ENCODE peak calls at places on chromosomes 13 and 19, in six cellular contexts. L is ovary, O is K562, X is vagina, V is uterus, Y is thyroid gland. E is an unnamed sample.

GRCh38 chr19:30670011-30670329 is 297.8 kb downstream of the ZNF536 start:
- DNase-seq in V (peak), O (no peak), Y (no peak), L (peak), X (no peak), E (no peak)

GRCh38 chr13:106310450-106310849 is 225.0 kb downstream of the EFNB2 start:
- DNase-seq in Y (no peak), O (no peak), V (no peak), X (no peak), L (no peak), E (no peak)

GRCh38 chr13:73171926-73172325 is 113.1 kb downstream of the KLF5 start:
- DNase-seq in L (no peak), O (no peak), X (no peak), V (no peak), Y (no peak), E (no peak)

GRCh38 chr13:95552539-95553270 is at the start of gene CLDN10:
- DNase-seq in V (no peak), X (no peak), O (no peak), Y (no peak), L (no peak), E (no peak)

GRCh38 chr13:59790626-59791025 is 373.1 kb downstream of the DIAPH3 start:
- DNase-seq in V (no peak), X (no peak), O (no peak), L (no peak), Y (no peak), E (no peak)

GRCh38 chr13:99967498-99967883 is 4.1 kb downstream of the ZIC5 start:
- DNase-seq in V (no peak), O (no peak), Y (no peak), L (no peak), X (no peak), E (no peak)

GRCh38 chr13:75946746-75947397 is 310.7 kb downstream of the LMO7 start:
- DNase-seq in O (no peak), V (no peak), X (no peak), Y (no peak), L (no peak), E (no peak)

GRCh38 chr13:47159853-47160550 is 263.1 kb upstream of the HTR2A start:
- DNase-seq in Y (no peak), O (no peak), V (no peak), L (no peak), X (no peak), E (no peak)

GRCh38 chr13:21282065-21282464 is 105.6 kb downstream of the MRPL57 start:
- DNase-seq in V (no peak), O (no peak), Y (no peak), X (no peak), L (no peak), E (no peak)

GRCh38 chr13:97567510-97568243 is 133.7 kb downstream of the RAP2A start:
- DNase-seq in O (no peak), Y (peak), V (no peak), L (no peak), X (no peak), E (peak)

GRCh38 chr13:36975172-36975571 is 24.0 kb downstream of the ALG5 start:
- DNase-seq in X (no peak), L (no peak), V (no peak), O (no peak), Y (no peak), E (no peak)

GRCh38 chr13:77860621-77861020 is 58.0 kb downstream of the EDNRB start:
- DNase-seq in L (no peak), O (no peak), X (no peak), V (no peak), Y (no peak), E (no peak)

GRCh38 chr19:48511800-48512503 is at the start of gene LMTK3:
- DNase-seq in L (no peak), V (no peak), X (no peak), Y (no peak), O (peak), E (no peak)

GRCh38 chr19:44072543-44073401 is 813 bp downstream of the ZNF284 start:
- DNase-seq in O (peak), X (no peak), V (no peak), Y (no peak), L (no peak), E (no peak)

GRCh38 chr13:109693213-109693612 is 93.2 kb downstream of the IRS2 start:
- DNase-seq in L (no peak), V (no peak), X (no peak), O (no peak), Y (no peak), E (no peak)

GRCh38 chr19:54156953-54157352 is 2.6 kb downstream of the LENG1 start:
- DNase-seq in V (no peak), X (no peak), O (no peak), L (no peak), Y (no peak), E (no peak)

GRCh38 chr19:11014403-11014911 is 53.6 kb downstream of the SMARCA4 start:
- DNase-seq in X (no peak), O (no peak), L (no peak), V (no peak), Y (no peak), E (no peak)

GRCh38 chr19:37309834-37310575 is 60.9 kb upstream of the ZNF527 start:
- DNase-seq in Y (no peak), L (no peak), O (no peak), V (no peak), X (no peak), E (no peak)

GRCh38 chr13:42615691-42616090 is 41.7 kb downstream of the TNFSF11 start:
- DNase-seq in Y (no peak), O (peak), L (no peak), V (no peak), X (no peak), E (no peak)

GRCh38 chr19:41530184-41530534 is 45.8 kb upstream of the CEACAM21 start:
- DNase-seq in X (no peak), L (no peak), Y (no peak), V (no peak), O (no peak), E (no peak)

GRCh38 chr19:48544856-48545750 is 6.9 kb upstream of the SULT2B1 start:
- DNase-seq in X (no peak), Y (no peak), O (no peak), L (no peak), V (no peak), E (no peak)

GRCh38 chr13:21420706-21421105 is 38.4 kb downstream of the ZDHHC20 start:
- DNase-seq in L (no peak), X (no peak), Y (no peak), V (no peak), O (no peak), E (no peak)

GRCh38 chr13:23988546-23989122 is 91.3 kb upstream of the C1QTNF9B start:
- DNase-seq in L (no peak), V (no peak), O (no peak), X (no peak), Y (no peak), E (no peak)

GRCh38 chr19:15390814-15391213 is 11.2 kb upstream of the AKAP8 start:
- DNase-seq in L (no peak), O (no peak), V (no peak), X (no peak), Y (no peak), E (no peak)

GRCh38 chr13:30400376-30400775 is 21.9 kb upstream of the UBE2L5 start:
- DNase-seq in X (no peak), O (no peak), V (no peak), Y (no peak), L (no peak), E (no peak)

GRCh38 chr19:42274065-42274682 is 5.1 kb downstream of the CIC start:
- DNase-seq in O (no peak), V (no peak), Y (no peak), L (peak), X (no peak), E (no peak)

GRCh38 chr13:27663947-27664346 is 42.3 kb downstream of the POLR1D start:
- DNase-seq in V (no peak), O (no peak), X (no peak), Y (peak), L (no peak), E (no peak)

DNA sequence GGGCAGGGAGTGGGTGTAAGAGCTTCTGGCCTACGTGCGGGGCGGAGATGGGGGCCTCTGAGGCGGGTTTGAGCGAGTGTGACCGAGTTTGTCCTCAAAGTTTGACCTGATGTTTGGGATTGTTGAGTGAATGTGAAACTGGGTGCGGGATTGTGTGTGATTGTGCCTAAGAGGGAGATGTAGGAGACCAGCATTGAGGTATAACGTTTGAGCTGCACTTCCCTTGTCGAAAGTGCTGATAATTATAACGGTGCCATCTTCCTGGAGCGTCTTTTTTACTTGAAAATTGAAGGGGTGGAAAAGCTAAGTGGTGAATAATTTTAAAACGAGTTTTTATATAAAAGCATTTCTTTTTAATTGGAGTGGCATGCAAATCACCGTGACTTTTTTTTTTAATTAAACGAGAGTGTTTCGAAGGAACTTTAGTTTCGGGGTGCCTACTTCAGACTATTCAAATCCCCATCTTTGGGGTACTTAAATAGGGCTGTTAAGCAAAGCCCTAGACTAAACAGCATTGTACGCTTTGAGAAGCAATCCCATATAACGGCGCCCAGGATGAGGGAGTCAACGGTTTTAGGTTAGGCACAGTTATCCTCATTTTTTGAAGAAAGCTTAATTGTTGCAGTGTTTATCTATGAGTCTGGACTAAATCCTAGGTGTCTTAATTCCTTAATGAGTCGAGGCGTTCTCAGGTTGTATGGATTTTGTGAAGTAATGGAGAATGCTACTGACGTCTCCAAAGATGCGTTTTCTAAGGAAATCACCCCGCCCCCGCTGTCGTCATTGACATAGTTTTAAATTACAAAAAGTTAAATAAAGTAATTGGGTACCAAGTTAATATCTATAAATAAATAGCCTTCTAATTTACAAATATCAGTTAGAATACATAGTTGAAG is 618 bp downstream of the ZNF146 start:
- DNase-seq in Y (peak), O (peak), X (no peak), V (no peak), L (no peak), E (no peak)
- TF ChIP-seq POLR2A in Y (no peak), O (peak), X (no peak), V (no peak), L (no peak), E (no peak)

GRCh38 chr13:46051958-46052313 is 610 bp downstream of the ZC3H13 start:
- DNase-seq in X (no peak), V (no peak), O (no peak), Y (no peak), L (no peak), E (no peak)

GRCh38 chr13:46045424-46045823 is 7.1 kb downstream of the ZC3H13 start:
- DNase-seq in L (no peak), O (no peak), V (no peak), X (no peak), Y (no peak), E (no peak)

GRCh38 chr13:46052314-46053161 is at the start of gene ZC3H13:
- DNase-seq in Y (peak), O (peak), X (no peak), V (peak), L (peak), E (peak)

GRCh38 chr13:46053162-46054012 is 841 bp upstream of the ZC3H13 start:
- DNase-seq in V (no peak), L (no peak), X (no peak), Y (no peak), O (no peak), E (no peak)

DNA sequence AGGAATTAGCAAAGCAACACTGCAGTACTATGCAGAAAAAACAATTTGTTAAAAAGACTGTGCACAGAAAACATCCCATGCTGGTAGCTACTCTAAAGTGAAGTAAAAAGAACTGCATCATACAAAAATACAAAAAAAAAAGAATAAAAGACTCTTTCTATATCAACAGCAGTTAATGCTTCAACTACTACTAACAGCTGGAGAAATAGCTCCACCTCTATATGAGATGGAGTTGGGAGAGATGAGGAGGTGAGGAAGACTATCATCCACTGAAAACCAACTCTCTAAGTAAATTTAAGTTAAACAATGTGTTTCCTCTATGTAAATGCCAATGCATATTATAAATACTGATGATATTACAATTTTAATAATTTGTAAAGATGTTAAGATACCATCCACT is 1.8 kb downstream of the ZC3H13 start:
- DNase-seq in X (no peak), O (no peak), Y (no peak), L (no peak), V (no peak), E (no peak)
- H3K4me3 ChIP-seq in X (peak), O (peak), Y (no peak), L (no peak), V (no peak), E (no peak)

GRCh38 chr19:17658240-17658639 is 29.9 kb downstream of the UNC13A start:
- DNase-seq in O (no peak), V (no peak), L (no peak), Y (no peak), X (no peak), E (no peak)

GRCh38 chr19:17659996-17660395 is 28.2 kb downstream of the UNC13A start:
- DNase-seq in V (no peak), X (no peak), L (peak), Y (no peak), O (no peak), E (no peak)

GRCh38 chr19:17656970-17657369 is 31.2 kb downstream of the UNC13A start:
- DNase-seq in Y (no peak), V (no peak), X (no peak), O (no peak), L (no peak), E (no peak)

GRCh38 chr19:17655751-17656480 is 32.2 kb downstream of the UNC13A start:
- DNase-seq in L (no peak), O (no peak), Y (no peak), V (no peak), X (no peak), E (no peak)

GRCh38 chr19:17658666-17659065 is 29.5 kb downstream of the UNC13A start:
- DNase-seq in V (no peak), O (no peak), X (no peak), Y (no peak), L (no peak), E (no peak)
- TF ChIP-seq POLR2A in V (no peak), O (no peak), X (no peak), Y (no peak), L (no peak), E (no peak)

GRCh38 chr19:7787602-7788177 is 24.6 kb downstream of the CLEC4M start:
- DNase-seq in Y (no peak), V (no peak), O (no peak), L (no peak), X (no peak), E (no peak)
- H3K4me3 ChIP-seq in Y (no peak), V (no peak), O (no peak), L (no peak), X (no peak), E (no peak)

DNA sequence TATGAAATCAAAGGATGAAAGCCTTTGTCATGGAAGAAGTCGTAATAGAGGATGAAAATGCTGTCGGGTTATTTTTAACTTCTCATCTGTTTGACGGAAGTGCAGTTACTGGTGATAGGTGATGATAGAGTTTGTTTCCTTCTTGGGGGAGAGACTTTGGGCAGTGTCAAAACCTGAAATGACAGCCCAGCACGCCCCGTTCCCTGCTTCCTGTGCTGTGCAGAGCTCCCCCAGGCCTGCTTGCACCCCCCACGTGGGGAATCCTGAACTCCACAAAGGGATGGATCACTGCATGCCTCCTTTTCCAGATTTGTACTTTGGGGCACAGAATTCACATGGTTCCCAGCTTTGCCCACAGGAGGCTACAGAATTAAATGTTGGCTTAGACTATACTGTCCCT is 102.7 kb downstream of the ATP11A start:
- DNase-seq in L (no peak), X (peak), Y (no peak), O (no peak), V (peak), E (no peak)
- TF ChIP-seq POLR2A in L (no peak), X (no peak), Y (no peak), O (no peak), V (no peak), E (no peak)

GRCh38 chr19:13029893-13030292 is 34.6 kb downstream of the NFIX start:
- DNase-seq in O (no peak), L (no peak), X (no peak), V (no peak), Y (no peak), E (no peak)
- H3K4me3 ChIP-seq in O (no peak), L (no peak), X (no peak), V (no peak), Y (no peak), E (no peak)

DNA sequence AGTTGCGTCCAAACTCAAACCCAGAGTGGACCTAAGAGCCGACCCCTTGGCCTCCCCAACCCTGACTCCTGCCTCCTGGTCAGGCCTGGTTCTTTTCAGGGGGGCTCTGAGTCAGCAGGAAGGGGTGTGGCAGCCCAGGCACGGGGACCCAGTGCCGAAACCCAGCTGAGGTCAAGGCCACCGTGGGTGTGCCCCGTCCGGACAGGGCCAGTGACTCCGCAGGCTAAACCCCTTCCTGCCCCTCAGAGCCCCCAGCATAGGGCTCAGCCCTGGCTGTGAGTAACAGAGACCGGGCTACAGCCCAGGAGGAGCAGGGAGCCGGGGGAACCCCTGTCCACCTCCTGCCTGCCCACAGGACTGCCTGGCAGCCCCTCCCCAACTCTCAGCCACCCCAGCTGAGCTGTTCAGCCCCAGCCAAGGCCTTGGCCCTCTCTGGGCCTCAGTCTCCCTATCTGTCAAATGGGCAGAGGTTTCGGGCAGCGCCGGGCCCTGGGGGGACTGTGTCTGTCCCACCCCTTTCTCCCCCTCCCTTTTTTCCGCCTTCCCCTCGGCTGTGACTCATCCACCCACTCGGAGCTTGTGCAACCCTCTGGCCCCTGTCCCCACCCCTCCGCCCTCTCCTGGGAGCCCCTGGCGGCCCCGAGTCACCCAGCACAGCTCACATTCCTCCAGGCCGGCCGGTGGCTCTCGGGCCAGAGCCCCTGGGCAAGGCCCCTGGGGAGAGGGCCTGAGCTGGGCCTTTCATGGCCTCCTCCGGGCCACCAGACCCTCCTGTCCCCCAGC is 8.6 kb downstream of the ZBTB7A start:
- DNase-seq in O (peak), V (peak), Y (peak), X (no peak), L (peak), E (peak)
- TF ChIP-seq POLR2A in O (no peak), V (peak), Y (no peak), X (no peak), L (peak), E (no peak)

GRCh38 chr13:44404261-44405139 is 30.9 kb downstream of the SERP2 start:
- DNase-seq in O (no peak), L (no peak), X (no peak), Y (peak), V (no peak), E (peak)
- H3K4me3 ChIP-seq in O (no peak), L (no peak), X (no peak), Y (no peak), V (no peak), E (peak)

DNA sequence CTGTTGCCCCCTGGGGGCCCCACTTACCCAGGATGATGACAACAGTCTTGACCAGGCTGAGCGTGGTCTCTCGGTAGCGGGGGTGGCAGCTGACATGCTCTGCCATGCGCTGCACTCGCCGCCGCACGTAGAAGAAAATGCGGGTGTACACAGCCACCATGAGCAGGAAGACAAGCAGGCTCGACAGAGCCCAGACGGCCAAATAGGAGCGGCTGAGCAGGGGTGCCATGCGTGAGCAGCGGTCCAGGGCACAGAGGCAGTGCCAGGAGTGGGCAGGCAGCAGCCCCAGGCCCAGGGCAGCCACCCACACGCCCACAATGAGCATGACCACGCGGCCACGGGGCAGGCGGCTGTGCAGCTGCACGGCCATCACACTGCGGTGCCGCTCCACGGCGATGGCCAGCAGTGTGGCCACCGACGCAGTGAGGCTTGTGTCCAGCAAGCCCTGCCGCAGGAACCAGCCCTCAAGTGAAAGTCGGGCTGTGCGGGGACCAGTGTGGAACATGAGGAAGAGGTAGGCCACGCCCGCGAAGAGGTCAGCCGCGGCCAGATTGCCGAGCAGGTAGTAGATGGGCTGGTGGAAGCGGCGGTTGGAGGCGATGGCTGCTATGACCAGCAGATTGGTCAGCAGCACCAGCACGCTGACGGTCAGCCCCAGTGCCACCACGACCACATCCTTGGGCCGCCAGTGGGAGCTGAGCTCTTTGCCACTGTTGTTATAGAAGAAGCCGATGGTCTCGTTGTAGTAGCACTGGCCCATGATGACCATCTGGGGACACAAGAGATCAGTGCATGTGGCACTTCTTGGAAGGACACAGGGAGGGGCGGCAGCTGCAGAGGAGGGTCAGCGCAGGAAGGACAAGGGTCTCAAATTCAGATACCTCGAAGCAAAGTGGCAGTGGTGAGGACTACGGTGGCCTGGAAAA is 1.2 kb downstream of the LPAR2 start:
- DNase-seq in X (no peak), L (no peak), V (no peak), O (no peak), Y (no peak), E (no peak)
- TF ChIP-seq POLR2A in X (no peak), L (no peak), V (no peak), O (no peak), Y (no peak), E (no peak)

GRCh38 chr13:39600766-39601165 is 2.2 kb downstream of the LHFPL6 start:
- DNase-seq in X (no peak), Y (no peak), V (no peak), L (no peak), O (no peak), E (no peak)
- H3K4me3 ChIP-seq in X (peak), Y (no peak), V (peak), L (peak), O (no peak), E (no peak)